ENCODE peak calls at places on chromosomes 16 and 17, in eight cellular contexts. Z, R, B, H, M, F, G and I are unnamed samples.

GRCh38 chr16:84746875-84747274 is 47.1 kb downstream of the USP10 start:
- DNase-seq in G (no peak), M (no peak), B (no peak), R (no peak), F (no peak), Z (no peak), H (no peak), I (no peak)

GRCh38 chr17:61314368-61315078 is 85.1 kb upstream of the TBX2 start:
- DNase-seq in H (no peak), F (no peak), R (no peak), B (no peak), Z (no peak), G (no peak), M (no peak), I (no peak)

GRCh38 chr17:2436516-2436915 is 35.7 kb upstream of the MNT start:
- DNase-seq in G (no peak), Z (no peak), H (no peak), B (peak), R (no peak), M (no peak), F (no peak), I (no peak)

GRCh38 chr17:79836952-79837887 is 2.0 kb downstream of the CBX4 start:
- DNase-seq in R (peak), G (peak), Z (peak), M (no peak), H (no peak), F (peak), B (peak), I (peak)

GRCh38 chr17:68603663-68604062 is 2.5 kb upstream of the FAM20A start:
- DNase-seq in G (no peak), H (no peak), B (no peak), Z (no peak), R (no peak), M (peak), F (no peak), I (no peak)

GRCh38 chr16:27723711-27724490 is 174.0 kb downstream of the KATNIP start:
- DNase-seq in H (no peak), Z (peak), B (no peak), M (no peak), F (no peak), G (no peak), R (no peak), I (peak)

GRCh38 chr16:2896480-2897010 is 13.5 kb downstream of the FLYWCH2 start:
- DNase-seq in H (no peak), R (no peak), M (no peak), G (no peak), B (no peak), Z (no peak), F (no peak), I (no peak)

GRCh38 chr17:14428640-14429029 is 127.8 kb downstream of the HS3ST3B1 start:
- DNase-seq in M (no peak), H (no peak), R (no peak), B (peak), Z (no peak), F (no peak), G (peak), I (no peak)

GRCh38 chr16:71758293-71758760 is 33.8 kb upstream of the PHLPP2 start:
- DNase-seq in B (no peak), G (no peak), R (no peak), Z (no peak), M (no peak), H (no peak), F (no peak), I (no peak)

GRCh38 chr16:28905800-28906372 is 19.2 kb downstream of the RABEP2 start:
- DNase-seq in F (no peak), M (no peak), G (no peak), Z (no peak), R (no peak), H (no peak), B (no peak), I (no peak)

GRCh38 chr17:1264196-1264595 is 6.0 kb upstream of the BHLHA9 start:
- DNase-seq in G (peak), F (no peak), Z (no peak), M (no peak), H (no peak), R (no peak), B (no peak), I (no peak)

GRCh38 chr17:410674-411401 is 58.2 kb upstream of the RPH3AL start:
- DNase-seq in G (peak), B (no peak), H (peak), Z (no peak), F (no peak), R (no peak), M (no peak), I (no peak)